ENCODE peak calls at places on chromosomes 6 and 20, in five cellular contexts. Y, D, A, O and I are unnamed samples.
A peak's percentile ranks its signal among the peaks of the same experiment; 100 is the strongest.

GRCh38 chr6:53837875-53838806 is 43.3 kb downstream of the LRRC1 start:
- DNase-seq in Y (no peak), D (no peak), A (no peak), O (peak; percentile 22), I (peak; percentile 58)

GRCh38 chr6:45438849-45439406 is 61.2 kb upstream of the SUPT3H start:
- DNase-seq in Y (no peak), D (no peak), A (no peak), O (peak; percentile 93), I (no peak)

GRCh38 chr6:21590345-21590744 is 3.2 kb upstream of the SOX4 start:
- DNase-seq in Y (no peak), D (no peak), A (no peak), O (no peak), I (no peak)

GRCh38 chr6:38997128-38997761 is 51.3 kb upstream of the GLP1R start:
- DNase-seq in Y (peak; percentile 23), D (peak; percentile 81), A (peak; percentile 70), O (peak; percentile 12), I (peak; percentile 39)

GRCh38 chr20:25046181-25046641 is 11.7 kb downstream of the ACSS1 start:
- DNase-seq in Y (no peak), D (no peak), A (no peak), O (no peak), I (no peak)

GRCh38 chr6:89834884-89835792 is 5.5 kb downstream of the CASP8AP2 start:
- DNase-seq in Y (no peak), D (no peak), A (no peak), O (peak; percentile 41), I (no peak)

GRCh38 chr6:44762496-44762895 is 375.0 kb downstream of the CDC5L start:
- DNase-seq in Y (no peak), D (no peak), A (no peak), O (no peak), I (no peak)

GRCh38 chr20:46354920-46355654 is 46.8 kb upstream of the CDH22 start:
- DNase-seq in Y (no peak), D (no peak), A (no peak), O (no peak), I (no peak)

GRCh38 chr6:108578166-108578565 is 17.4 kb downstream of the FOXO3 start:
- DNase-seq in Y (no peak), D (no peak), A (no peak), O (no peak), I (no peak)
- H3K4me1 ChIP-seq in Y (peaks cover 9% of the 10 kb centered on the region), D (no peaks in the 10 kb centered on the region), A (peaks cover 12% of the 10 kb centered on the region), O (peaks cover 32% of the 10 kb centered on the region), I (peaks cover 13% of the 10 kb centered on the region)

GRCh38 chr6:31827286-31828079 is at the start of gene HSPA1B:
- DNase-seq in Y (peak; percentile 98), D (peak; percentile 100), A (peak; percentile 100), O (peak; percentile 100), I (peak; percentile 99)
- H2BK15ac ChIP-seq in Y (peak within 1 kb of the TSS; percentile 92), D (no peak within 1 kb of the TSS), A (no peak within 1 kb of the TSS), O (peak within 1 kb of the TSS; percentile 64), I (no peak within 1 kb of the TSS)

GRCh38 chr6:56484669-56485068 is 158.0 kb downstream of the DST start:
- DNase-seq in Y (no peak), D (no peak), A (no peak), O (peak; percentile 81), I (no peak)
- H3K27ac ChIP-seq in Y (no peak overlapping the region), D (no peak overlapping the region), A (no peak overlapping the region), O (peak overlapping the region; percentile 28), I (no peak overlapping the region)

GRCh38 chr6:157241411-157241979 is 81.8 kb downstream of the TMEM242 start:
- DNase-seq in Y (no peak), D (no peak), A (no peak), O (no peak), I (no peak)

GRCh38 chr6:157240960-157241311 is 82.4 kb downstream of the TMEM242 start:
- DNase-seq in Y (no peak), D (no peak), A (no peak), O (no peak), I (no peak)

GRCh38 chr6:157244175-157244574 is 79.1 kb downstream of the TMEM242 start:
- DNase-seq in Y (no peak), D (no peak), A (no peak), O (peak; percentile 60), I (no peak)

GRCh38 chr6:157244780-157245179 is 78.5 kb downstream of the TMEM242 start:
- DNase-seq in Y (no peak), D (no peak), A (no peak), O (no peak), I (no peak)

DNA sequence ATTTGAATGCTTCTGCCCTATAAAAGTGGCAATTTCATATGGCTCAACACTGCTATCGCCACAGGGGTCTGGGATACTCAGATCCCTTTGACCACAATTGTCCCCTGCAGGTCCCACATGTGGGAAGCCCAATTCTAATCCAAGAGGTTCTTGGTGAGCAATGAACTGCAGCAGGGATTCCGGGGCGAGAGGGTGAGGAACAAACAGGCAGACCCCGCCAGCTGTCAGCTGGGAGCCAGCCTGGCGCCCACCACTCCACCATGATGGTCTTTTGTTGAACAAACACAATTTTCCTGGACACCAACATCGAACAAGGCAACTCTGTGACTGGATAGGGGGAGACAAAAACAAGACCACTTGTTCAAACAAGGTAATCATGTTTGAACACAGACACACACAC is 80.5 kb downstream of the TMEM242 start:
- DNase-seq in Y (no peak), D (no peak), A (no peak), O (no peak), I (no peak)
- H3K4me1 ChIP-seq in Y (no peaks in the 10 kb centered on the region), D (no peaks in the 10 kb centered on the region), A (no peaks in the 10 kb centered on the region), O (peaks cover 4% of the 10 kb centered on the region), I (peaks cover 7% of the 10 kb centered on the region)

GRCh38 chr20:2700913-2701620 is 8.5 kb downstream of the EBF4 start:
- DNase-seq in Y (no peak), D (no peak), A (no peak), O (no peak), I (no peak)
- H2BK15ac ChIP-seq in Y (peak overlapping the region; percentile 5), D (no peak overlapping the region), A (no peak overlapping the region), O (no peak overlapping the region), I (no peak overlapping the region)

GRCh38 chr6:106522557-106522956 is 106.7 kb downstream of the RTN4IP1 start:
- DNase-seq in Y (no peak), D (no peak), A (no peak), O (no peak), I (no peak)

GRCh38 chr6:106517699-106518098 is 111.6 kb downstream of the RTN4IP1 start:
- DNase-seq in Y (no peak), D (no peak), A (no peak), O (no peak), I (no peak)

GRCh38 chr6:106518748-106519147 is 110.5 kb downstream of the RTN4IP1 start:
- DNase-seq in Y (no peak), D (no peak), A (no peak), O (no peak), I (no peak)

GRCh38 chr6:106519460-106520394 is 109.6 kb downstream of the RTN4IP1 start:
- DNase-seq in Y (no peak), D (no peak), A (no peak), O (peak; percentile 95), I (no peak)

GRCh38 chr6:106520711-106521367 is 108.5 kb downstream of the RTN4IP1 start:
- DNase-seq in Y (no peak), D (no peak), A (no peak), O (no peak), I (no peak)
- H3K27ac ChIP-seq in Y (no peak overlapping the region), D (no peak overlapping the region), A (no peak overlapping the region), O (no peak overlapping the region), I (no peak overlapping the region)